ENCODE peak calls at places on chromosome 3, in six cellular contexts. H is left cardiac atrium, F is HCEC 1CT, U is kidney glomerular epithelial cell, Q is NCI-H1092 treated with DMSO at 0.1 percent for 48 hours, I is myocyte. O is an unnamed sample.

GRCh38 chr3:20575153-20575552 is 389.1 kb upstream of the SGO1 start:
- DNase-seq in H (no peak), F (peak), U (peak), Q (no peak), I (no peak), O (peak)

GRCh38 chr3:10550705-10551104 is 45.3 kb upstream of the ATP2B2 start:
- DNase-seq in H (no peak), F (no peak), U (no peak), Q (no peak), I (peak), O (no peak)

GRCh38 chr3:16055606-16056209 is 118.8 kb upstream of the GALNT15 start:
- DNase-seq in H (no peak), F (no peak), U (no peak), Q (no peak), I (no peak), O (peak)

GRCh38 chr3:78101363-78101762 is 1061.5 kb downstream of the ROBO2 start:
- DNase-seq in H (no peak), F (no peak), U (peak), Q (no peak), I (no peak), O (peak)

GRCh38 chr3:124887177-124887995 is at the start of gene ITGB5:
- DNase-seq in H (peak), F (peak), U (peak), Q (no peak), I (peak), O (peak)

GRCh38 chr3:196523841-196524240 is 8.7 kb upstream of the SMCO1 start:
- DNase-seq in H (no peak), F (no peak), U (no peak), Q (no peak), I (no peak), O (no peak)

GRCh38 chr3:50586763-50587070 is 17.4 kb downstream of the HEMK1 start:
- DNase-seq in H (no peak), F (no peak), U (no peak), Q (no peak), I (no peak), O (no peak)

GRCh38 chr3:138479355-138479964 is 45.0 kb downstream of the ESYT3 start:
- DNase-seq in H (no peak), F (peak), U (peak), Q (peak), I (no peak), O (peak)

GRCh38 chr3:143895805-143896204 is 47.5 kb upstream of the SLC9A9 start:
- DNase-seq in H (no peak), F (peak), U (no peak), Q (no peak), I (peak), O (peak)

GRCh38 chr3:130971208-130971607 is 55.4 kb downstream of the ASTE1 start:
- DNase-seq in H (no peak), F (no peak), U (no peak), Q (no peak), I (no peak), O (no peak)

GRCh38 chr3:74426571-74426970 is 187.9 kb downstream of the CNTN3 start:
- DNase-seq in H (no peak), F (no peak), U (no peak), Q (no peak), I (no peak), O (no peak)

GRCh38 chr3:113912551-113913246 is 35.1 kb upstream of the ZDHHC23 start:
- DNase-seq in H (no peak), F (peak), U (peak), Q (peak), I (peak), O (peak)

GRCh38 chr3:184260571-184261269 is 633 bp downstream of the CAMK2N2 start:
- DNase-seq in H (no peak), F (no peak), U (no peak), Q (peak), I (no peak), O (no peak)

GRCh38 chr3:114333180-114333922 is 39.5 kb downstream of the TIGIT start:
- DNase-seq in H (no peak), F (no peak), U (no peak), Q (no peak), I (no peak), O (no peak)

GRCh38 chr3:54853573-54854404 is 74.1 kb downstream of the LRTM1 start:
- DNase-seq in H (peak), F (peak), U (peak), Q (peak), I (peak), O (peak)

GRCh38 chr3:64214002-64214696 is 11.1 kb downstream of the PRICKLE2 start:
- DNase-seq in H (peak), F (peak), U (no peak), Q (peak), I (peak), O (peak)

GRCh38 chr3:53705024-53705750 is 141.0 kb downstream of the CHDH start:
- DNase-seq in H (no peak), F (no peak), U (peak), Q (peak), I (no peak), O (no peak)

GRCh38 chr3:71551286-71551919 is 32.1 kb downstream of the FOXP1 start:
- DNase-seq in H (no peak), F (peak), U (no peak), Q (no peak), I (no peak), O (no peak)

GRCh38 chr3:29241855-29242254 is 39.0 kb upstream of the RBMS3 start:
- DNase-seq in H (no peak), F (no peak), U (no peak), Q (no peak), I (no peak), O (no peak)

GRCh38 chr3:189839576-189839975 is 208.4 kb downstream of the TP63 start:
- DNase-seq in H (no peak), F (peak), U (peak), Q (no peak), I (peak), O (peak)

GRCh38 chr3:188269040-188269439 is 115.1 kb downstream of the LPP start:
- DNase-seq in H (no peak), F (no peak), U (no peak), Q (no peak), I (no peak), O (no peak)

GRCh38 chr3:179630753-179631451 is 21.9 kb upstream of the USP13 start:
- DNase-seq in H (no peak), F (no peak), U (no peak), Q (no peak), I (no peak), O (no peak)

GRCh38 chr3:23113455-23114171 is 89.5 kb upstream of the UBE2E2 start:
- DNase-seq in H (no peak), F (peak), U (no peak), Q (no peak), I (no peak), O (peak)

GRCh38 chr3:13233487-13234154 is 160.4 kb upstream of the IQSEC1 start:
- DNase-seq in H (no peak), F (no peak), U (no peak), Q (no peak), I (no peak), O (no peak)